ENCODE peak calls at places on chromosomes 1 and 21, in four cellular contexts. L, X, S and Y are unnamed samples.

GRCh38 chr1:64378826-64379225 is 91.1 kb upstream of the CACHD1 start:
- DNase-seq in X (no peak), L (no peak), S (no peak), Y (no peak)

GRCh38 chr1:68361511-68361910 is 88.2 kb downstream of the RPE65 start:
- DNase-seq in S (no peak), L (no peak), X (no peak), Y (no peak)

GRCh38 chr1:22110016-22110415 is 32.9 kb downstream of the WNT4 start:
- DNase-seq in X (no peak), L (no peak), S (no peak), Y (no peak)

GRCh38 chr1:45260244-45260643 is 53.8 kb upstream of the ZSWIM5 start:
- DNase-seq in L (no peak), S (no peak), X (no peak), Y (no peak)

GRCh38 chr1:245827306-245827705 is 672.5 kb downstream of the KIF26B start:
- DNase-seq in X (no peak), S (no peak), L (no peak), Y (no peak)

GRCh38 chr1:205581321-205581980 is 50.4 kb downstream of the ELK4 start:
- DNase-seq in S (no peak), X (no peak), L (no peak), Y (no peak)

GRCh38 chr1:201385299-201385891 is 7.9 kb upstream of the TNNT2 start:
- DNase-seq in S (no peak), L (peak), X (no peak), Y (no peak)

GRCh38 chr1:205441716-205442050 is 14.2 kb downstream of the BLACAT1 start:
- DNase-seq in S (no peak), X (peak), L (no peak), Y (no peak)

GRCh38 chr21:41895643-41896493 is 16.7 kb upstream of the PRDM15 start:
- DNase-seq in L (no peak), X (no peak), S (no peak), Y (no peak)

GRCh38 chr1:17551755-17552234 is 12.3 kb downstream of the ARHGEF10L start:
- DNase-seq in L (peak), X (no peak), S (no peak), Y (no peak)

GRCh38 chr1:234398849-234399381 is 25.7 kb downstream of the COA6 start:
- DNase-seq in X (no peak), S (peak), L (no peak), Y (no peak)

GRCh38 chr1:5053744-5054143 is 399.3 kb downstream of the AJAP1 start:
- DNase-seq in X (no peak), S (no peak), L (no peak), Y (no peak)

GRCh38 chr21:45512626-45513002 is 29.6 kb downstream of the SLC19A1 start:
- DNase-seq in X (no peak), L (no peak), S (no peak), Y (no peak)

GRCh38 chr1:153670859-153671622 is at the start of gene ILF2:
- DNase-seq in X (peak), S (peak), L (peak), Y (peak)
- TF ChIP-seq CTCF in X (peak), S (no peak), L (no peak), Y (no peak)

GRCh38 chr1:49225464-49225863 is 448.8 kb upstream of the BEND5 start:
- DNase-seq in S (no peak), L (no peak), X (no peak), Y (no peak)

GRCh38 chr1:49234988-49235387 is 458.3 kb upstream of the BEND5 start:
- DNase-seq in L (no peak), X (no peak), S (no peak), Y (no peak)

GRCh38 chr1:49226758-49227157 is 450.1 kb upstream of the BEND5 start:
- DNase-seq in X (no peak), L (no peak), S (no peak), Y (no peak)

GRCh38 chr1:49229555-49229954 is 452.9 kb upstream of the BEND5 start:
- DNase-seq in L (no peak), S (no peak), X (no peak), Y (no peak)
- TF ChIP-seq CTCF in L (no peak), S (no peak), X (no peak), Y (no peak)

GRCh38 chr1:84600796-84601195 is 26.6 kb upstream of the CTBS start:
- DNase-seq in X (no peak), L (no peak), S (no peak), Y (no peak)

GRCh38 chr1:84606977-84607376 is 32.7 kb upstream of the CTBS start:
- DNase-seq in S (no peak), X (no peak), L (no peak), Y (no peak)

GRCh38 chr1:84605157-84605556 is 30.9 kb upstream of the CTBS start:
- DNase-seq in X (no peak), L (no peak), S (no peak), Y (no peak)

GRCh38 chr1:84603223-84603622 is 29.0 kb upstream of the CTBS start:
- DNase-seq in L (no peak), X (no peak), S (no peak), Y (no peak)

DNA sequence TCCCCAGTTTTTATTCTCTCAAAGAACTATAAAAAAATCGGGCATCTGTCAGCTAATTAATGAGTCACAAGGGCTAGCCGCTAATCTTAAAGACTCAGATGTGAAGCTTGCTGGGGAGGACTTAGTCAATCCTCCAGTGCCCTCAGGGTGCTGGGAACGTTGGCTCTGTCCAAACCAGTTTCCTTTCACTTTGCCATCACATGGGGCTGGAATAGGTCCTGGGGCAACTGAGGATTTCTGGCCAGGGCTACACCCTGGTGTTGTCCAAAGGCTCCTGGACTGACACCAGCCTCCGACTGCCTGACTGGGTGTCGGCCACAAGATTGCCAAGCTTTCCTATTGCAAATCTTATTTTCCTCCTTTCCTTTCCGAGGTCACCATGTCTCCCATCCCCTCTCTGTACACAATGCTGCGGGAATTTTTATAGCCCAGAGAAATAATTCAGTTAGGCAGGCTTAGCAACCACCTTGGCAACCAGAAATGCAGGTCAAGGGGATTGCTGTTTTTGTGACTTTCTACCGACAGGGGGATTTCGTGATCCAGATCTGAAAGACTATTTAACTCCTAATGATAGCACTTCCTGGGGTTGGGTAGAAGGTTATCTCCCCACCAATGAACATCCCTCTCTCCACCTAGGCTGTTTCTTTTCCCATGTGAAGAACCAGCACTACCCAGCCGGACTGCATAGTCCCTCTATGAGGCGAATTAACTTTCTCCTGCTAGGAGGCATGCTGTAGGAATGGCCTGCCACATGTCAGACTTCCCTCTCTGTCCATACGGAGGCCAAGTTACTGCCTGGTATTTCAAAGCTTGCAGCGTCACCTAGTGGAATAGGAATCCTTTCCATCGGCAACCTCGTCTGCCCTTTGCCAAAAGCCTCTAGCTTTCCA is 29.9 kb upstream of the CTBS start:
- DNase-seq in S (peak), X (no peak), L (peak), Y (no peak)
- TF ChIP-seq CTCF in S (peak), X (peak), L (peak), Y (no peak)

DNA sequence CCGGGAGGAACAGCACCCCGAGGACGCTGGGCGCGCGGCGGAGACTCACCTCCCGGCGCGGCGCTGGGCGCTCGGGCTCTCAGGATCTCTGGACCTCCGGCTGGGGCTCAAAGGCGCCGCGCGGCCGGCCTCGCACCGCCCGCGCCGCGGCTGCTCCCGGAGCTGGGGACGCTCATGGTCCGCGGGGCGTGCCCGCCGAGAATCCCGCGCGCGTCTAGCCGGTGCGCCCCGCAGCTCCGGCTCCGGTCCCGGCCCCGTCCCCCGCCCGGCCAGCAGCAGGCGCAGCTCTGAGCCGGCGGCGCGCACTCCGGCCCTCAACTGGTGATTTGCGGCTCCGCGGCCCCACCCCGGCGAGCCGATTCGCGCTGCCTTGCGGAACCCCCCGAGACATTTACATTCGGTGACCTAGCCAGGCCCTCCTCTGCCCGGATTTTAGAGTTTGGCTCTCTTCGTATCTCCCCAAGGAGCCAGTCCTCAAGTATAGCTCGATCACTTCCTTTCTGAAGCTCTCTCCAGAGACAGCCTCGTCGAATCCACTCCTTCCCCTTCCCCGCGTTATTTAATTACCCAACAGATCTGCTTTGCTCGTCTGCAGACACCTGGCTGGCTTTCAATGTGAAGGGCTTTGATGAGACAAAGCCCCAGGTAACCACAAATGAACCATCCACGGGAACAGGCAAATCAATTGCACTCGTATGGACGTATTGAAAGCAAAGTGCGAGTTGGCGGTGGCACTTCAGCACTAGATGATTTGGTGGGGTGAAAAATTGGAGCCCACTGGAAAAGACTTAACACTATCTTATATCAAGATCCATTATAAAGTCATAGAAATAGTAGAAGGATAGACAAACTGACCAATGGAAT is at the start of gene BCAR3:
- DNase-seq in X (peak), S (no peak), L (peak), Y (peak)
- TF ChIP-seq CTCF in X (peak), S (peak), L (peak), Y (no peak)

DNA sequence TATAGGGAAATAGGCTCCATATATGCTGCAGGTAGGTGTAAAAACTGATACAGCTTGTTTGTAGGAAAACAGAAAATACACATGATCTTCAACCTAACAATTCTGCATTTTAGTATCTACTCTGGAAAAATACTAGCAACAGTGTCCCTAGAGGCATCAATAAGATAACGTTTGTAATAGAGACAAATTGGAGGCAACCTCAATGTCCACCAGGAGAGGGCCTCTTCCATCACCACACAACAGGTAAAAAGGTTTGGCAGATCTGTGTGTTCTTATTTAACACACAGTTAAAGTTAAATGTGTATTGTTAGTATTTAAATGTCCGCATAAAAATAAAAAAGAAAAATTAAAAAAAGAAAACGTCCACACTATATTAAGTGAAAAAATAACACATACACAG is 5.4 kb downstream of the EIF2D start:
- DNase-seq in S (no peak), X (no peak), L (no peak), Y (no peak)
- TF ChIP-seq CTCF in S (peak), X (peak), L (no peak), Y (no peak)